ENCODE peak calls at places on chromosomes 11 and 22, in eight cellular contexts. Q is OCI-LY7, K is aorta, D is kidney, E is IMR-90, B is MM.1S, S is PC-3, G is transverse colon. M is an unnamed sample.
A peak's percentile ranks its signal among the peaks of the same experiment; 100 is the strongest.

GRCh38 chr11:3861698-3862097 is 6.2 kb downstream of the STIM1 start:
- DNase-seq in G (no peak), D (no peak), B (no peak), Q (no peak), E (no peak), K (no peak), S (no peak), M (no peak)

GRCh38 chr22:40414838-40415505 is 44.6 kb downstream of the SGSM3 start:
- DNase-seq in E (no peak), K (peak; percentile 74), Q (peak; percentile 74), G (peak; percentile 68), B (peak; percentile 20), S (no peak), D (peak; percentile 73), M (no peak)

GRCh38 chr22:19349778-19350475 is 58.4 kb upstream of the CLTCL1 start:
- DNase-seq in G (no peak), Q (no peak), S (no peak), E (no peak), D (no peak), B (no peak), K (no peak), M (no peak)

GRCh38 chr11:34427171-34427805 is 11.4 kb upstream of the CAT start:
- DNase-seq in Q (no peak), E (peak; percentile 72), S (peak; percentile 69), G (no peak), D (no peak), B (no peak), K (no peak), M (no peak)

GRCh38 chr11:116135897-116136296 is 631.7 kb upstream of the CADM1 start:
- DNase-seq in B (no peak), D (no peak), G (no peak), E (no peak), Q (no peak), S (no peak), K (no peak), M (no peak)

GRCh38 chr22:38696606-38697005 is 4.1 kb downstream of the JOSD1 start:
- DNase-seq in B (no peak), S (peak; percentile 77), K (no peak), E (peak; percentile 92), G (no peak), D (no peak), Q (no peak), M (no peak)

GRCh38 chr11:68206211-68206610 is 6.9 kb downstream of the KMT5B start:
- DNase-seq in D (no peak), E (peak; percentile 69), K (no peak), B (peak; percentile 70), Q (peak; percentile 77), G (no peak), S (peak; percentile 91), M (no peak)

GRCh38 chr11:57542582-57542981 is 5.2 kb downstream of the SMTNL1 start:
- DNase-seq in D (no peak), Q (no peak), E (no peak), G (no peak), B (no peak), K (no peak), S (no peak), M (no peak)

GRCh38 chr11:2772544-2773031 is 72.8 kb upstream of the KCNQ1OT1 start:
- DNase-seq in G (peak; percentile 31), Q (no peak), E (peak; percentile 75), K (peak; percentile 59), S (peak; percentile 73), B (peak; percentile 94), D (no peak), M (no peak)

GRCh38 chr11:127000991-127001390 is 421 bp upstream of the KIRREL3 start:
- DNase-seq in B (no peak), Q (no peak), D (no peak), E (peak; percentile 21), S (no peak), G (no peak), K (no peak), M (no peak)

GRCh38 chr11:686451-687243 is 8.4 kb downstream of the DEAF1 start:
- DNase-seq in G (no peak), K (no peak), B (no peak), E (no peak), S (no peak), Q (no peak), D (no peak), M (no peak)

GRCh38 chr11:84671325-84672019 is 955.7 kb downstream of the DLG2 start:
- DNase-seq in Q (no peak), B (peak; percentile 18), G (peak; percentile 7), K (no peak), E (no peak), S (peak; percentile 37), D (no peak), M (no peak)

GRCh38 chr22:17091851-17092250 is 7.1 kb downstream of the IL17RA start:
- DNase-seq in S (no peak), K (no peak), G (no peak), B (no peak), Q (no peak), D (no peak), E (no peak), M (peak; percentile 62)

GRCh38 chr22:42257386-42257785 is 13.1 kb downstream of the TCF20 start:
- DNase-seq in B (no peak), G (no peak), S (no peak), E (peak; percentile 18), K (no peak), Q (no peak), D (no peak), M (no peak)

GRCh38 chr11:12897390-12897789 is 111.7 kb upstream of the RASSF10 start:
- DNase-seq in E (no peak), K (peak; percentile 78), Q (no peak), D (no peak), G (no peak), S (no peak), B (no peak), M (no peak)

GRCh38 chr11:60948251-60948650 is 3.7 kb downstream of the SLC15A3 start:
- DNase-seq in G (no peak), S (no peak), E (no peak), D (no peak), K (no peak), Q (no peak), B (no peak), M (peak; percentile 63)

GRCh38 chr11:23263466-23263865 is 403.2 kb upstream of the CCDC179 start:
- DNase-seq in S (no peak), D (no peak), K (no peak), E (no peak), G (no peak), B (no peak), Q (no peak), M (no peak)

GRCh38 chr11:68903288-68903630 is 373 bp downstream of the MRPL21 start:
- DNase-seq in Q (no peak), K (no peak), E (no peak), B (no peak), G (no peak), S (no peak), D (no peak), M (no peak)

GRCh38 chr11:32893947-32894827 is 1.6 kb downstream of the QSER1 start:
- DNase-seq in Q (peak; percentile 72), B (peak; percentile 67), G (peak; percentile 41), S (peak; percentile 78), E (peak; percentile 82), D (no peak), K (no peak), M (no peak)

GRCh38 chr11:125075900-125076317 is 12.8 kb downstream of the SLC37A2 start:
- DNase-seq in K (no peak), B (no peak), Q (no peak), E (no peak), G (no peak), S (peak; percentile 35), D (no peak), M (peak; percentile 61)

GRCh38 chr22:42450862-42451261 is 18.7 kb upstream of the NFAM1 start:
- DNase-seq in E (no peak), K (no peak), B (no peak), G (no peak), D (peak; percentile 9), S (no peak), Q (no peak), M (no peak)

DNA sequence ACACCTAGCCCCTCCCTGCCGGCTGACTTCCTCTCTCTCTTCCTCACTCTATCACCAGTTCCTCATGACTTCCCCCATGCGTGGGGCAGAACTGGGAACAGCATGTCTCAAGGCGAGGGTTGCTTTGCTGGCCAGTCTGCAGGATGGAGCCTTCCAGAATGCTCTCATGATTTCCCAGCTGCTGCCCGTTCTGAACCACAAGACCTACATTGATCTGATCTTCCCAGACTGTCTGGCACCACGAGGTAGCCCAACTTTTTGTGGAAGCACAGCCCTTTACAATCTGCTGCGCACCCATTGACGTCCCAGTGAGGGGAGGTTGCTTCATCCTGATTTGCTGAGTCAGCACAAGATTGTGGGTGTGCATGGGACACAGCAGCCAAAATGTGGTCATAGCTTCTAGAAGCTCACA is 8.6 kb downstream of the TCN2 start:
- DNase-seq in K (no peak), B (no peak), E (no peak), G (no peak), D (no peak), Q (no peak), S (no peak), M (no peak)
- H3K4me1 ChIP-seq in K (no peaks in the 10 kb centered on the region), B (no peaks in the 10 kb centered on the region), E (no peaks in the 10 kb centered on the region), G (no peaks in the 10 kb centered on the region), D (no peaks in the 10 kb centered on the region), Q (no peaks in the 10 kb centered on the region), S (no peaks in the 10 kb centered on the region), M (no peaks in the 10 kb centered on the region)

DNA sequence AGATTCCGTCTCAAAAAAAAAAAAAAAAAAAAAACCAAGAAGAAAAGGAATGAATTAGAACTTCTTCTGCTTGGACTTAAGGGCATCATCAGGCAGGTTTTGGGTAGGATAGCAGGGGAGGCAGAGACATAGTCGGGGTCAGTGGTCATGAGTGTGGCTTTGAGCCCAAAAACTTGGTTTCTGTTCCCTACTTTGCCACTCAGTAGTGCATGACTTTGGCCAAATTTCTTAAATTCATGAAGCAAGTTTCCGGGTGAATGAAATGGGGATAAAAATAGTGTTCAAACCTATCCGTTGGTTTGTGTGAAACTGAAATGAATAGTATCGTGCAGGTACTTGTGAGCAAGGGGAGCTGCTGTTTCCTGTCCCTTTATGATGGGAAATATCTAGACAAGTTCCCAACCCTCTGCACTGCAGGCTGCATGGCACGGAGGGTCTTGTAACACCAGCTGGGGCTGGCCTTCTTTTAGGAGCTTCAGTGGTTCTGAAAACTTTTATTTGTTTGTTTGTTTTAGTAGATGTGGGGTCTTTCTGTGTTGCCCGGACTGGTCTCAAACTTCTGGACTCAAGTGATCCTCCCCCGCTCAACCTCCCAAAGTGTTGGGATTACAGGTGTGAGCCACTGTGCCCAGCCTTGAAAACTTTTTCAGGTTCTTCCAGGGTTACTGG is 18.4 kb downstream of the NEAT1 start:
- DNase-seq in G (no peak), D (peak; percentile 34), B (peak; percentile 89), K (no peak), Q (peak; percentile 91), E (peak; percentile 43), S (peak; percentile 4), M (peak; percentile 66)
- H3K4me1 ChIP-seq in G (peaks cover 10% of the 10 kb centered on the region), D (peaks cover 13% of the 10 kb centered on the region), B (peaks cover 59% of the 10 kb centered on the region), K (no peaks in the 10 kb centered on the region), Q (peaks cover 85% of the 10 kb centered on the region), E (peaks cover 4% of the 10 kb centered on the region), S (no peaks in the 10 kb centered on the region), M (peaks cover 74% of the 10 kb centered on the region)

GRCh38 chr11:75839851-75840250 is 24.8 kb downstream of the UVRAG start:
- DNase-seq in D (no peak), Q (no peak), K (no peak), B (no peak), S (no peak), E (no peak), G (no peak), M (no peak)
- H3K4me1 ChIP-seq in D (peaks cover 3% of the 10 kb centered on the region), Q (peaks cover 38% of the 10 kb centered on the region), K (peaks cover 3% of the 10 kb centered on the region), B (no peaks in the 10 kb centered on the region), S (peaks cover 21% of the 10 kb centered on the region), E (no peaks in the 10 kb centered on the region), G (no peaks in the 10 kb centered on the region), M (no peaks in the 10 kb centered on the region)

GRCh38 chr11:114110948-114111347 is 51.4 kb downstream of the ZBTB16 start:
- DNase-seq in K (no peak), B (no peak), Q (no peak), D (no peak), E (no peak), G (no peak), S (no peak), M (no peak)
- H3K4me1 ChIP-seq in K (peaks cover 24% of the 10 kb centered on the region), B (no peaks in the 10 kb centered on the region), Q (no peaks in the 10 kb centered on the region), D (peaks cover 35% of the 10 kb centered on the region), E (no peaks in the 10 kb centered on the region), G (peaks cover 20% of the 10 kb centered on the region), S (no peaks in the 10 kb centered on the region), M (no peaks in the 10 kb centered on the region)

M was measured in sigmoid colon.